ENCODE peak calls at places on chromosomes 1 and 21, in five cellular contexts. A is head of caudate nucleus; Y is psoas muscle; V is stimulated activated CD4-positive, alpha-beta T cell treated with anti-CD3 and anti-CD28 coated beads, Interleukin-2, amount 100 ng/mL, for 24 hours; G is ACHN. Q is an unnamed sample.

GRCh38 chr1:155455588-155456195 is 106.9 kb downstream of the ASH1L start:
- DNase-seq in A (no peak), Y (no peak), V (no peak), G (no peak), Q (no peak)

GRCh38 chr1:48061162-48062136 is 64.3 kb upstream of the TRABD2B start:
- DNase-seq in A (peak), Y (peak), V (no peak), G (peak), Q (peak)

GRCh38 chr1:30318864-30319718 is 404.3 kb downstream of the MATN1 start:
- DNase-seq in A (no peak), Y (no peak), V (no peak), G (no peak), Q (no peak)

GRCh38 chr1:151512801-151513625 is 1.8 kb downstream of the CGN start:
- DNase-seq in A (no peak), Y (no peak), V (no peak), G (no peak), Q (peak)

GRCh38 chr1:151371744-151372410 is 628 bp downstream of the SELENBP1 start:
- DNase-seq in A (peak), Y (peak), V (no peak), G (no peak), Q (no peak)

GRCh38 chr1:113995382-113995781 is 16.1 kb downstream of the OLFML3 start:
- DNase-seq in A (no peak), Y (no peak), V (no peak), G (no peak), Q (no peak)

GRCh38 chr1:197103295-197103694 is 36.2 kb upstream of the F13B start:
- DNase-seq in A (no peak), Y (no peak), V (no peak), G (no peak), Q (no peak)

GRCh38 chr1:167083066-167083682 is 7.0 kb downstream of the GPA33 start:
- DNase-seq in A (no peak), Y (no peak), V (no peak), G (no peak), Q (peak)

GRCh38 chr1:60672435-60672834 is 409.9 kb upstream of the NFIA start:
- DNase-seq in A (no peak), Y (no peak), V (no peak), G (no peak), Q (no peak)

GRCh38 chr1:226203693-226204092 is 17.2 kb upstream of the ACBD3 start:
- DNase-seq in A (no peak), Y (no peak), V (no peak), G (no peak), Q (no peak)

GRCh38 chr1:54754045-54754444 is 10.3 kb downstream of the PARS2 start:
- DNase-seq in A (no peak), Y (no peak), V (no peak), G (no peak), Q (no peak)

GRCh38 chr1:81874461-81874860 is 73.7 kb downstream of the ADGRL2 start:
- DNase-seq in A (no peak), Y (no peak), V (no peak), G (no peak), Q (no peak)

GRCh38 chr1:235504122-235504493 is at the start of gene B3GALNT2:
- DNase-seq in A (no peak), Y (no peak), V (no peak), G (no peak), Q (no peak)

GRCh38 chr21:28944296-28944695 is 48.4 kb downstream of the LTN1 start:
- DNase-seq in A (peak), Y (no peak), V (no peak), G (no peak), Q (no peak)

GRCh38 chr1:171869097-171869496 is 27.8 kb downstream of the DNM3 start:
- DNase-seq in A (no peak), Y (no peak), V (no peak), G (no peak), Q (no peak)

GRCh38 chr1:23824711-23825075 is 536 bp downstream of the HMGCL start:
- DNase-seq in A (no peak), Y (no peak), V (no peak), G (no peak), Q (no peak)

GRCh38 chr1:181251001-181251712 is 162.7 kb downstream of the IER5 start:
- DNase-seq in A (no peak), Y (no peak), V (no peak), G (peak), Q (peak)

GRCh38 chr1:155241069-155241679 is 14.1 kb downstream of the ENTREP3 start:
- DNase-seq in A (peak), Y (no peak), V (peak), G (peak), Q (peak)

GRCh38 chr1:221274373-221274772 is 395.1 kb downstream of the HLX start:
- DNase-seq in A (no peak), Y (no peak), V (no peak), G (no peak), Q (no peak)

GRCh38 chr1:166952002-166952746 is 23.2 kb downstream of the ILDR2 start:
- DNase-seq in A (no peak), Y (no peak), V (no peak), G (no peak), Q (peak)

GRCh38 chr1:225451340-225451739 is 23.5 kb upstream of the LBR start:
- DNase-seq in A (no peak), Y (no peak), V (no peak), G (no peak), Q (peak)

GRCh38 chr1:2194898-2195673 is 514 bp upstream of the FAAP20 start:
- DNase-seq in A (peak), Y (peak), V (peak), G (peak), Q (peak)

GRCh38 chr21:16563795-16564194 is 834.0 kb downstream of the USP25 start:
- DNase-seq in A (no peak), Y (no peak), V (no peak), G (peak), Q (no peak)

GRCh38 chr1:232096751-232097150 is 470.2 kb downstream of the DISC1 start:
- DNase-seq in A (no peak), Y (no peak), V (no peak), G (no peak), Q (no peak)

GRCh38 chr1:227999056-227999930 is 7.5 kb upstream of the WNT3A start:
- DNase-seq in A (peak), Y (peak), V (peak), G (peak), Q (peak)

GRCh38 chr1:193538004-193538355 is 351.6 kb upstream of the B3GALT2 start:
- DNase-seq in A (no peak), Y (no peak), V (no peak), G (no peak), Q (no peak)

GRCh38 chr1:46630719-46631118 is 14.1 kb upstream of the MOB3C start:
- DNase-seq in A (no peak), Y (no peak), V (no peak), G (no peak), Q (no peak)

GRCh38 chr1:28737245-28738137 is 751 bp downstream of the YTHDF2 start:
- DNase-seq in A (no peak), Y (peak), V (peak), G (peak), Q (peak)

GRCh38 chr1:75475709-75476108 is 135.2 kb downstream of the SLC44A5 start:
- DNase-seq in A (no peak), Y (no peak), V (no peak), G (no peak), Q (no peak)

GRCh38 chr1:93703649-93704048 is 22.0 kb upstream of the BCAR3 start:
- DNase-seq in A (no peak), Y (no peak), V (no peak), G (no peak), Q (peak)

GRCh38 chr21:30268608-30269197 is 14.0 kb downstream of the KRTAP24-1 start:
- DNase-seq in A (no peak), Y (no peak), V (no peak), G (peak), Q (no peak)

GRCh38 chr1:29243863-29244185 is 7.5 kb downstream of the PTPRU start:
- DNase-seq in A (no peak), Y (no peak), V (no peak), G (no peak), Q (no peak)

GRCh38 chr1:86061660-86062059 is 94.9 kb downstream of the COL24A1 start:
- DNase-seq in A (no peak), Y (no peak), V (no peak), G (no peak), Q (no peak)

GRCh38 chr1:76013209-76013581 is 61.4 kb upstream of the ST6GALNAC3 start:
- DNase-seq in A (no peak), Y (no peak), V (no peak), G (no peak), Q (no peak)

GRCh38 chr1:6819641-6820040 is 34.4 kb downstream of the CAMTA1 start:
- DNase-seq in A (no peak), Y (no peak), V (no peak), G (no peak), Q (no peak)

GRCh38 chr21:25283720-25284119 is 323.6 kb downstream of the MRPL39 start:
- DNase-seq in A (no peak), Y (no peak), V (no peak), G (peak), Q (no peak)